ENCODE peak calls at places on chromosomes 5 and 9, in five cellular contexts. W is GM12864; Y is psoas muscle; P is A549; Q is CD8-positive, alpha-beta T cell. O is an unnamed sample.

GRCh38 chr5:132492386-132492785 is 1.8 kb upstream of the IRF1 start:
- DNase-seq in W (no peak), Y (no peak), P (no peak), Q (no peak), O (peak)

GRCh38 chr9:87573841-87574342 is 76.2 kb downstream of the DAPK1 start:
- DNase-seq in W (no peak), Y (no peak), P (no peak), Q (no peak), O (no peak)

GRCh38 chr5:27854243-27854852 is 816.0 kb upstream of the CDH9 start:
- DNase-seq in W (no peak), Y (no peak), P (no peak), Q (no peak), O (no peak)

GRCh38 chr9:133932633-133933032 is 59.5 kb downstream of the VAV2 start:
- DNase-seq in W (no peak), Y (no peak), P (no peak), Q (no peak), O (no peak)

GRCh38 chr9:121508415-121508814 is 8.8 kb upstream of the GGTA1 start:
- DNase-seq in W (no peak), Y (no peak), P (no peak), Q (no peak), O (no peak)

GRCh38 chr5:33237471-33237870 is 203.3 kb upstream of the TARS1 start:
- DNase-seq in W (no peak), Y (no peak), P (no peak), Q (no peak), O (no peak)

GRCh38 chr5:179023528-179024189 is at the start of gene ZNF879:
- DNase-seq in W (peak), Y (peak), P (peak), Q (peak), O (peak)

GRCh38 chr5:133403741-133404364 is 208.5 kb downstream of the FSTL4 start:
- DNase-seq in W (no peak), Y (no peak), P (no peak), Q (no peak), O (peak)

GRCh38 chr5:67211926-67212325 is 15.3 kb upstream of the CD180 start:
- DNase-seq in W (no peak), Y (no peak), P (no peak), Q (no peak), O (no peak)

GRCh38 chr5:134090482-134090881 is 24.0 kb upstream of the TCF7 start:
- DNase-seq in W (no peak), Y (no peak), P (no peak), Q (peak), O (no peak)

GRCh38 chr9:83981126-83981871 is 694 bp downstream of the RMI1 start:
- DNase-seq in W (no peak), Y (no peak), P (peak), Q (no peak), O (no peak)

GRCh38 chr5:36047375-36048160 is 19.1 kb downstream of the UGT3A2 start:
- DNase-seq in W (no peak), Y (no peak), P (no peak), Q (no peak), O (no peak)

GRCh38 chr5:69001605-69002004 is 92.2 kb upstream of the SLC30A5 start:
- DNase-seq in W (no peak), Y (no peak), P (no peak), Q (no peak), O (no peak)

GRCh38 chr9:12774861-12775367 is at the start of gene LURAP1L:
- DNase-seq in W (no peak), Y (no peak), P (peak), Q (no peak), O (no peak)

GRCh38 chr5:140322751-140323731 is 20.1 kb upstream of the PFDN1 start:
- DNase-seq in W (no peak), Y (no peak), P (no peak), Q (no peak), O (no peak)
- H3K4me3 ChIP-seq in W (no peak), Y (no peak), P (no peak), Q (no peak), O (no peak)

DNA sequence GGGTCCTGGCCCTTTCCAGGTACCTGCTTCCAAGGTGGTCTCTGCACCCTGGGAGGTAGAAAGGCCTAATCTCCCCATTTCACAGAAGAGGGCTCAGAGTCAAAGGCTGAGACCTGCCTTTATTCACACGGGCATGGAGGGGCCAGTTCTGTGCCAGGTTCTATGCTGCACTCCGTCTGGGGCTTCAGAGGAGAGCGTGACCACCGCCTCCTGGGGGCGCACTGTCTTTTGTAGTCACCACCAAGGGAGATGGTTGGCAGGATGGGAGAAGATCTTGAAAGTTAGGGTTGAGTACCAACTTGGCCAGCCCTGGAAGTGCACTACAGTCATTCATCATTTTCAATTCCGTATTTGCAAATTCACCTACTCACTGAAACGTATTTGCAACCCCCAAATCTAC is 23.7 kb upstream of the PRDM12 start:
- DNase-seq in W (peak), Y (peak), P (no peak), Q (no peak), O (no peak)
- TF ChIP-seq CTCF in W (peak), Y (no peak), P (no peak), Q (no peak), O (no peak)

GRCh38 chr5:95543017-95543705 is 11.6 kb downstream of the SKIC3 start:
- DNase-seq in W (no peak), Y (no peak), P (no peak), Q (no peak), O (no peak)
- H3K4me3 ChIP-seq in W (no peak), Y (peak), P (no peak), Q (no peak), O (no peak)

GRCh38 chr9:71910602-71911060 is 362 bp downstream of the ABHD17B start:
- DNase-seq in W (no peak), Y (no peak), P (no peak), Q (no peak), O (peak)
- TF ChIP-seq CTCF in W (no peak), Y (no peak), P (no peak), Q (no peak), O (no peak)

O was measured in lower leg skin.